ENCODE peak calls at places on chromosomes 5 and 9, in five cellular contexts. One of them, this sample, is unnamed.

GRCh38 chr9:104247899-104248460 is 153.9 kb downstream of the SMC2 start:
- DNase-seq in transverse colon: no peak
- DNase-seq in sigmoid colon: no peak
- DNase-seq in esophagus squamous epithelium: no peak
- DNase-seq in gastrocnemius medialis: no peak
- DNase-seq in this sample: no peak

GRCh38 chr9:20437466-20437865 is 184.8 kb downstream of the MLLT3 start:
- DNase-seq in transverse colon: no peak
- DNase-seq in sigmoid colon: no peak
- DNase-seq in esophagus squamous epithelium: no peak
- DNase-seq in gastrocnemius medialis: no peak
- DNase-seq in this sample: no peak

GRCh38 chr9:97505845-97506244 is 4.4 kb downstream of the TMOD1 start:
- DNase-seq in transverse colon: no peak
- DNase-seq in sigmoid colon: no peak
- DNase-seq in esophagus squamous epithelium: no peak
- DNase-seq in gastrocnemius medialis: no peak
- DNase-seq in this sample: no peak

GRCh38 chr9:12813960-12814876 is 39.4 kb downstream of the LURAP1L start:
- DNase-seq in transverse colon: peak
- DNase-seq in sigmoid colon: peak
- DNase-seq in esophagus squamous epithelium: no peak
- DNase-seq in gastrocnemius medialis: peak
- DNase-seq in this sample: peak

GRCh38 chr9:87909310-87910041 is 8.3 kb upstream of the SPATA31C1 start:
- DNase-seq in transverse colon: peak
- DNase-seq in sigmoid colon: no peak
- DNase-seq in esophagus squamous epithelium: no peak
- DNase-seq in gastrocnemius medialis: no peak
- DNase-seq in this sample: peak

GRCh38 chr5:150244209-150244608 is 45.4 kb downstream of the CAMK2A start:
- DNase-seq in transverse colon: no peak
- DNase-seq in sigmoid colon: no peak
- DNase-seq in esophagus squamous epithelium: no peak
- DNase-seq in gastrocnemius medialis: peak
- DNase-seq in this sample: no peak

GRCh38 chr9:112135706-112136105 is 39.4 kb downstream of the SUSD1 start:
- DNase-seq in transverse colon: peak
- DNase-seq in sigmoid colon: no peak
- DNase-seq in esophagus squamous epithelium: no peak
- DNase-seq in gastrocnemius medialis: no peak
- DNase-seq in this sample: peak

GRCh38 chr5:77590347-77590746 is 48.2 kb downstream of the OTP start:
- DNase-seq in transverse colon: no peak
- DNase-seq in sigmoid colon: no peak
- DNase-seq in esophagus squamous epithelium: no peak
- DNase-seq in gastrocnemius medialis: no peak
- DNase-seq in this sample: no peak

GRCh38 chr5:76000586-76000985 is 82.6 kb upstream of the SV2C start:
- DNase-seq in transverse colon: no peak
- DNase-seq in sigmoid colon: no peak
- DNase-seq in esophagus squamous epithelium: no peak
- DNase-seq in gastrocnemius medialis: no peak
- DNase-seq in this sample: no peak

GRCh38 chr5:67196537-67197059 is at the start of gene CD180:
- DNase-seq in transverse colon: no peak
- DNase-seq in sigmoid colon: no peak
- DNase-seq in esophagus squamous epithelium: no peak
- DNase-seq in gastrocnemius medialis: peak
- DNase-seq in this sample: no peak

GRCh38 chr5:115262066-115262404 is 642 bp downstream of the PGGT1B start:
- DNase-seq in transverse colon: no peak
- DNase-seq in sigmoid colon: no peak
- DNase-seq in esophagus squamous epithelium: no peak
- DNase-seq in gastrocnemius medialis: no peak
- DNase-seq in this sample: no peak

GRCh38 chr9:17004500-17004899 is 130.3 kb upstream of the CNTLN start:
- DNase-seq in transverse colon: no peak
- DNase-seq in sigmoid colon: no peak
- DNase-seq in esophagus squamous epithelium: no peak
- DNase-seq in gastrocnemius medialis: no peak
- DNase-seq in this sample: no peak

GRCh38 chr9:135252980-135253304 is 165.5 kb downstream of the OLFM1 start:
- DNase-seq in transverse colon: no peak
- DNase-seq in sigmoid colon: peak
- DNase-seq in esophagus squamous epithelium: no peak
- DNase-seq in gastrocnemius medialis: no peak
- DNase-seq in this sample: peak

GRCh38 chr5:177994063-177994462 is 2.0 kb downstream of the PROP1 start:
- DNase-seq in transverse colon: no peak
- DNase-seq in sigmoid colon: no peak
- DNase-seq in esophagus squamous epithelium: no peak
- DNase-seq in gastrocnemius medialis: no peak
- DNase-seq in this sample: no peak

GRCh38 chr5:65172486-65173129 is 309.1 kb downstream of the ADAMTS6 start:
- DNase-seq in transverse colon: no peak
- DNase-seq in sigmoid colon: no peak
- DNase-seq in esophagus squamous epithelium: no peak
- DNase-seq in gastrocnemius medialis: no peak
- DNase-seq in this sample: no peak

GRCh38 chr5:120738568-120738967 is 274.5 kb downstream of the PRR16 start:
- DNase-seq in transverse colon: no peak
- DNase-seq in sigmoid colon: no peak
- DNase-seq in esophagus squamous epithelium: no peak
- DNase-seq in gastrocnemius medialis: no peak
- DNase-seq in this sample: no peak
- H3K4me3 ChIP-seq in transverse colon: no peak
- H3K4me3 ChIP-seq in sigmoid colon: no peak
- H3K4me3 ChIP-seq in esophagus squamous epithelium: no peak
- H3K4me3 ChIP-seq in gastrocnemius medialis: no peak
- H3K4me3 ChIP-seq in this sample: no peak

DNA sequence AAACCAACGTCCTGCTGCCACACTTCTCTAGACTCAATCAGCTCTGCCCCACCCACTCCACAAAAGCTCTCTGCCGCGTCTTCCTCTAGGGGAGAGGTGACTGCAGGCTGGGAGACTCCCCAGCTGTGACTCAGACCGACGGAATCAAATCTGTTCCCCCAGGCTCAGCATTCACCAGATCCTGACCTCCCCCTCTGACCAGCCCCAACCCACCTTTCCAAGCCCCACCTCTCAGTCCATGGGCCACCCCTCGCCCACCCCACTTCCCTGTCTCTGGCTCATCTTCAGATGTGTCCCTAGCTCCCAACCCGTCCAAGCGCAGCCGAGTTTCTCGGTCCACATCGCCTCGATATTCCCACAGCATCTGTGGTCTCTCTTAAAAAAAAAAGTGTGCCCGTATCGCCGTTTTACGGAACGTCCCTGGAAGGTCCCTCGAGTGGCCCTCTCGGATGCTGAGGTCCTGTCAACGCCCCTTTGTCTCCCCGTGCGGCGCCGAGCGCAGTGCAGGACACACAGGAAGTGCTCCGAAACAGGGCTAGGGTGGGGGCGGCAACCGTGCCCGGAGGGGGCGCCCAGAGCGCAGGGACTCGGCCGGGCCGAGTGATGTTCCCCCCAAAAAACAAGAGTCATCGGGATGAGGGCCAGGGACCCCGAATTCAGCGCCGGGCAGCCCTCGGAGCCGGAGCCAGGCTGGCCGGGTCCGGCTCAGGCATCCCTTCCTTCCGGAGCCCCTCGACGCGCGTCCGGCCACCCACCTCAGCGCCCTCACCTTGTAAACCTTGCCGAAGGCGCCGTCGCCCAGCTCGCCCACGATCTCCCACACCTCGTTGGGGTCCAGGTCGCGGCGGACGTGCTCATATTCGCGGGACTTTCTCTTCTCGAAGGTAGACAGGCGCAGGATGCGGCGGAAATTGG is 649 bp downstream of the STK10 start:
- DNase-seq in transverse colon: peak
- DNase-seq in sigmoid colon: peak
- DNase-seq in esophagus squamous epithelium: no peak
- DNase-seq in gastrocnemius medialis: no peak
- DNase-seq in this sample: peak
- TF ChIP-seq POLR2A in transverse colon: no peak
- TF ChIP-seq POLR2A in sigmoid colon: no peak
- TF ChIP-seq POLR2A in esophagus squamous epithelium: no peak
- TF ChIP-seq POLR2A in gastrocnemius medialis: no peak
- TF ChIP-seq POLR2A in this sample: no peak

GRCh38 chr5:139847790-139848507 is 52.3 kb downstream of the PSD2 start:
- DNase-seq in transverse colon: peak
- DNase-seq in sigmoid colon: peak
- DNase-seq in esophagus squamous epithelium: no peak
- DNase-seq in gastrocnemius medialis: no peak
- DNase-seq in this sample: peak
- H3K4me3 ChIP-seq in transverse colon: peak
- H3K4me3 ChIP-seq in sigmoid colon: peak
- H3K4me3 ChIP-seq in esophagus squamous epithelium: peak
- H3K4me3 ChIP-seq in gastrocnemius medialis: peak
- H3K4me3 ChIP-seq in this sample: peak

DNA sequence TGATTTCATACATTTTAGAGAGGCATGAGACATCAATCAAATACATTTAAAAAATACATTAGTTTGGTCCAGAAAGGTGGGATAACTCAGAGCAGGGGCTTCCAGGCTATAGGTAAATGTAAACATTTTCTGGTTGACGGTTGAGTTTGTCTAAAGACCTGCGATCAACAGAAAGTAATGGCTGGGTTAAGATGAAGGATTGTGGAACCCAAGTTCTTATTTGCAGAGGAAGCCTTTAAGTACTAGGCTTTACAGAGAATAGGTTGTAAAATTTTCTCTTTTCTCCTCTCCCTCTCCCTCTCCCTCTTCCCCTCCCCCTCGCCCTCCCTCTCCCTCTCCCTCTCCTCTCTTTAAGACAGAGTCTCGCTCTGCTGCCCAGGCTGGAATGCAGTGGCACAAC is 50.8 kb downstream of the PTTG1 start:
- DNase-seq in transverse colon: no peak
- DNase-seq in sigmoid colon: no peak
- DNase-seq in esophagus squamous epithelium: no peak
- DNase-seq in gastrocnemius medialis: no peak
- DNase-seq in this sample: no peak
- TF ChIP-seq POLR2A in transverse colon: no peak
- TF ChIP-seq POLR2A in sigmoid colon: no peak
- TF ChIP-seq POLR2A in esophagus squamous epithelium: no peak
- TF ChIP-seq POLR2A in gastrocnemius medialis: no peak
- TF ChIP-seq POLR2A in this sample: no peak

GRCh38 chr5:54703091-54703490 is 185.5 kb downstream of the SNX18 start:
- DNase-seq in transverse colon: no peak
- DNase-seq in sigmoid colon: peak
- DNase-seq in esophagus squamous epithelium: no peak
- DNase-seq in gastrocnemius medialis: peak
- DNase-seq in this sample: no peak
- H3K4me3 ChIP-seq in transverse colon: no peak
- H3K4me3 ChIP-seq in sigmoid colon: no peak
- H3K4me3 ChIP-seq in esophagus squamous epithelium: no peak
- H3K4me3 ChIP-seq in gastrocnemius medialis: no peak
- H3K4me3 ChIP-seq in this sample: no peak

DNA sequence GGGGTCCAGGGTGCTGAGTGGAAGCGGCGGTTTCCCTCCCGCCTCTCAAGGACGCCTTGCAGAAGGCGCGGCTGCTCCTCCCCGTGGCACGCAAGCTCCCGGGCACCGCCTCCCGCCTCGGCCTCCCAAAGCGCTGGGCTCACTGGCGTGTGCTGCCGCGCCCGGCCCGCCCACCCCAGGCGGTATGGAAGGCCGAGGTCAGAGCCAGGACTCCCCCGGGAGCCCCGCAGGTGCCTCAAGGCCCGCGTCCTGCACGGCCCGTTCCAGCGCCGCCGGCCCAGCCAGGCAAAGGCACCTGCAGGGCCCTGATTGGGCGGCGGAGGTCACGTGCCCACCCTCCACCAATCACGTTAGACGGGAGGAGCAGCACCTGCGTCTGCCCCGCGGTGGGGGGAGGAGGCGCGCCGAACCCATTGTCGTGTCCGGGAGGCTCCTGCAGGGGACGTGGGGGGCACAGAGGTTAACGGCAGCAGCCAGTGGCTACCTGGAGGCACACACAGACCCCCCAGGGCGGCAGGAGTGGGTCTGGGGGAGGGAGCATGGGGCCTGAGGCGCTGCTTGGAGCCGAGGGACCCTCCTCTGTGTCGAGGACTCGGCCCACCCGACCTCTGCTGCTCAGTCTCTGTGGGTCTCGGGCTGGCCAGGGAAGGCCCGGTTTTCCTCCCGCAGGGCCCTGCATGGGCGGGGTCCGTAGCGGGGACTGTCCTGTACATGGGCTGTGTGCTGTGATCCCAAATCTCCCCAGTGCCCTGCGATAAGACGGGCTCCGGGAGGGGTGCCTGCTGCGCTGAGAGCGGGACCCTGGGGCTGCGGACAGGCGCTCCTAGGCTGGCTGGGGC is 2.0 kb upstream of the LCN12 start:
- DNase-seq in transverse colon: peak
- DNase-seq in sigmoid colon: peak
- DNase-seq in esophagus squamous epithelium: peak
- DNase-seq in gastrocnemius medialis: peak
- DNase-seq in this sample: peak
- TF ChIP-seq POLR2A in transverse colon: peak
- TF ChIP-seq POLR2A in sigmoid colon: peak
- TF ChIP-seq POLR2A in esophagus squamous epithelium: peak
- TF ChIP-seq POLR2A in gastrocnemius medialis: peak
- TF ChIP-seq POLR2A in this sample: no peak

GRCh38 chr5:56840597-56840996 is 25.2 kb downstream of the MAP3K1 start:
- DNase-seq in transverse colon: no peak
- DNase-seq in sigmoid colon: no peak
- DNase-seq in esophagus squamous epithelium: no peak
- DNase-seq in gastrocnemius medialis: no peak
- DNase-seq in this sample: no peak
- H3K4me3 ChIP-seq in transverse colon: no peak
- H3K4me3 ChIP-seq in sigmoid colon: no peak
- H3K4me3 ChIP-seq in esophagus squamous epithelium: no peak
- H3K4me3 ChIP-seq in gastrocnemius medialis: no peak
- H3K4me3 ChIP-seq in this sample: no peak